ENCODE peak calls at places on chromosomes 2 and 18, in four cellular contexts. G is uterus, K is transverse colon, T is A549. V is an unnamed sample.

GRCh38 chr2:42906557-42907380 is 114.4 kb upstream of the HAAO start:
- DNase-seq in T (no peak), K (peak), G (peak), V (no peak)

GRCh38 chr2:238461491-238461890 is 34.8 kb downstream of the ASB1 start:
- DNase-seq in K (no peak), T (no peak), G (no peak), V (no peak)

GRCh38 chr2:102758433-102758832 is 3.4 kb upstream of the TMEM182 start:
- DNase-seq in K (no peak), T (no peak), G (no peak), V (no peak)

GRCh38 chr2:215002500-215002899 is 135.9 kb downstream of the ABCA12 start:
- DNase-seq in G (no peak), K (no peak), T (peak), V (peak)

GRCh38 chr2:216856666-216857065 is 3.2 kb downstream of the TNP1 start:
- DNase-seq in G (no peak), K (no peak), T (no peak), V (no peak)

GRCh38 chr2:164898475-164898874 is 56.9 kb downstream of the SLC38A11 start:
- DNase-seq in T (peak), G (no peak), K (no peak), V (peak)

GRCh38 chr2:96116879-96117533 is 635 bp upstream of the ADRA2B start:
- DNase-seq in T (peak), K (peak), G (peak), V (peak)

GRCh38 chr2:172207916-172208315 is 105.2 kb upstream of the DLX2 start:
- DNase-seq in T (no peak), G (no peak), K (no peak), V (no peak)

GRCh38 chr2:207219716-207220414 is 54.1 kb upstream of the KLF7 start:
- DNase-seq in K (no peak), G (no peak), T (no peak), V (no peak)

GRCh38 chr2:106996136-106996769 is 110.3 kb upstream of the ST6GAL2 start:
- DNase-seq in G (no peak), T (no peak), K (no peak), V (no peak)

GRCh38 chr2:205954707-205955106 is 131.3 kb downstream of the INO80D start:
- DNase-seq in G (no peak), T (no peak), K (no peak), V (no peak)

GRCh38 chr2:106841886-106842645 is 43.9 kb downstream of the ST6GAL2 start:
- DNase-seq in G (no peak), T (no peak), K (no peak), V (no peak)

GRCh38 chr18:3620146-3621119 is 170.5 kb downstream of the TGIF1 start:
- DNase-seq in G (no peak), T (no peak), K (no peak), V (no peak)

GRCh38 chr18:29078272-29078671 is 901.3 kb upstream of the CDH2 start:
- DNase-seq in T (no peak), G (no peak), K (no peak), V (no peak)

GRCh38 chr2:126998486-126998885 is 99.8 kb downstream of the TEX51 start:
- DNase-seq in T (no peak), K (no peak), G (no peak), V (no peak)

GRCh38 chr2:13638181-13638580 is 921.4 kb downstream of the TRIB2 start:
- DNase-seq in T (no peak), K (no peak), G (no peak), V (no peak)

GRCh38 chr18:41731887-41732286 is 223.1 kb upstream of the PIK3C3 start:
- DNase-seq in G (no peak), T (no peak), K (no peak), V (no peak)

GRCh38 chr2:163692611-163693482 is 43.0 kb downstream of the FIGN start:
- DNase-seq in T (no peak), K (no peak), G (no peak), V (no peak)

GRCh38 chr2:150141241-150142001 is 346.0 kb downstream of the RND3 start:
- DNase-seq in K (no peak), G (no peak), T (no peak), V (no peak)

GRCh38 chr18:76491801-76492668 is 3.0 kb downstream of the ZNF516 start:
- DNase-seq in G (no peak), K (peak), T (peak), V (peak)

GRCh38 chr2:72745679-72746368 is 80.0 kb downstream of the EXOC6B start:
- DNase-seq in G (no peak), T (peak), K (no peak), V (no peak)

GRCh38 chr18:34995746-34996145 is 45.5 kb upstream of the MAPRE2 start:
- DNase-seq in G (no peak), K (no peak), T (no peak), V (no peak)

GRCh38 chr2:69915050-69915945 is at the start of gene MXD1:
- DNase-seq in K (peak), T (no peak), G (no peak), V (no peak)

GRCh38 chr2:95042472-95043271 is 17.2 kb downstream of the MAL start:
- DNase-seq in K (no peak), G (no peak), T (no peak), V (no peak)

GRCh38 chr2:33146112-33146511 is 199.4 kb downstream of the LTBP1 start:
- DNase-seq in K (no peak), G (no peak), T (no peak), V (no peak)

GRCh38 chr18:48787523-48788151 is 163.1 kb downstream of the SMAD7 start:
- DNase-seq in T (no peak), K (no peak), G (peak), V (peak)

GRCh38 chr2:128488429-128488828 is 169.8 kb upstream of the HS6ST1 start:
- DNase-seq in T (no peak), G (no peak), K (no peak), V (no peak)

GRCh38 chr2:25279091-25279651 is 62.6 kb downstream of the DNMT3A start:
- DNase-seq in T (no peak), K (peak), G (peak), V (peak)
- TF ChIP-seq POLR2A in T (no peak), K (no peak), G (no peak), V (no peak)

GRCh38 chr2:175536059-175536458 is 354.5 kb upstream of the ATP5MC3 start:
- DNase-seq in K (no peak), T (no peak), G (no peak), V (no peak)
- TF ChIP-seq CTCF in K (no peak), T (no peak), G (no peak), V (no peak)

GRCh38 chr2:68303033-68303901 is 16.5 kb downstream of the CNRIP1 start:
- DNase-seq in T (no peak), K (no peak), G (no peak), V (no peak)

GRCh38 chr2:68302281-68302680 is 17.5 kb downstream of the CNRIP1 start:
- DNase-seq in K (no peak), G (no peak), T (no peak), V (no peak)
- TF ChIP-seq POLR2A in K (no peak), G (no peak), T (no peak), V (no peak)

GRCh38 chr18:55859116-55859515 is 271.1 kb upstream of the TCF4 start:
- DNase-seq in T (no peak), K (no peak), G (no peak), V (no peak)

GRCh38 chr18:55862693-55863485 is 274.9 kb upstream of the TCF4 start:
- DNase-seq in K (no peak), G (no peak), T (no peak), V (no peak)

GRCh38 chr18:55858661-55859111 is 270.7 kb upstream of the TCF4 start:
- DNase-seq in T (no peak), K (no peak), G (no peak), V (no peak)

GRCh38 chr18:55863876-55864275 is 275.9 kb upstream of the TCF4 start:
- DNase-seq in T (no peak), G (no peak), K (no peak), V (no peak)

DNA sequence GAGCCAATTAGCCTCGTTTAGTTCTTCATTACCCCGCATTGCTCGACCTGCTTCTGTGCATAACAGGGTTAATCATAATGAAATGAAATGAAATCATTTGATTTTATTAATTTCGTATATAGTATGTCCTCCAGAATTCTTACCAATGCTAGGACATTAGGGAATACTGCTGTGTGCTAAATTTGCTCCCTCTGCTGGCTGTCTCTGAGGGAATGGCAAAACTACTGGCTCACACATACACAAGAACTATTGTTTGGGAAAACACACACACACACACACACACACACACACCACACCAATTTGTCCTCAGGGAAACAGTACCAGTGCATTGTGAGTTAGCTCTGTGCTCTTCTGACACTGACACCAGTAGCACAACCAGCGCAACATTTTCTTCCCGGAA is 273.3 kb upstream of the TCF4 start:
- DNase-seq in G (no peak), K (no peak), T (no peak), V (no peak)
- TF ChIP-seq CTCF in G (no peak), K (no peak), T (peak), V (peak)

GRCh38 chr2:234075947-234076346 is 25.4 kb downstream of the SPP2 start:
- DNase-seq in G (no peak), K (no peak), T (no peak), V (no peak)
- TF ChIP-seq POLR2A in G (no peak), K (no peak), T (no peak), V (no peak)

DNA sequence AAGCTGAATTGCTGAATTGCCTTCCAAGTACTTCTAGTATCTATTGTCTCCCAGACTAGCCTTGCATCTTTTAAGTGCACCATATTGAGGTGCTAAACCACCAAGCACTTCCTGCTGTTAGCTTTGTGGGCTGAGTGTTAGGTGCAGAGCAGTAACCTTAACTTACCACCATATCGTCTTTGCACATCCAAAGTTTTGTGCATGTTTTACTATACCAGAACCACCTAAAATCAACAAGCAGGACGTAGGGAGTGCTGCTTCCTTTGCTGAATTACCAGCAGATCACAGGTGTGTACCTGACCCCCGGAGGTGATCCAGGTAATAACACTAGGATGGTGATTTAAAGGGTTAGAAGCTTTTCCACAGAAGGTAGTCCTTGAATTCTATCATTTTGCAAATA is 359.9 kb upstream of the HNRNPA3 start:
- DNase-seq in K (peak), G (no peak), T (no peak), V (no peak)
- TF ChIP-seq CTCF in K (no peak), G (no peak), T (no peak), V (no peak)

GRCh38 chr2:64989982-64990614 is 899 bp downstream of the SLC1A4 start:
- DNase-seq in T (no peak), K (peak), G (peak), V (no peak)

GRCh38 chr2:64989126-64989981 is at the start of gene SLC1A4:
- DNase-seq in T (peak), G (peak), K (peak), V (peak)

GRCh38 chr2:64987001-64987962 is 1.9 kb upstream of the SLC1A4 start:
- DNase-seq in T (no peak), K (no peak), G (no peak), V (no peak)

GRCh38 chr2:64987963-64988419 is 1.2 kb upstream of the SLC1A4 start:
- DNase-seq in T (no peak), G (no peak), K (no peak), V (no peak)

DNA sequence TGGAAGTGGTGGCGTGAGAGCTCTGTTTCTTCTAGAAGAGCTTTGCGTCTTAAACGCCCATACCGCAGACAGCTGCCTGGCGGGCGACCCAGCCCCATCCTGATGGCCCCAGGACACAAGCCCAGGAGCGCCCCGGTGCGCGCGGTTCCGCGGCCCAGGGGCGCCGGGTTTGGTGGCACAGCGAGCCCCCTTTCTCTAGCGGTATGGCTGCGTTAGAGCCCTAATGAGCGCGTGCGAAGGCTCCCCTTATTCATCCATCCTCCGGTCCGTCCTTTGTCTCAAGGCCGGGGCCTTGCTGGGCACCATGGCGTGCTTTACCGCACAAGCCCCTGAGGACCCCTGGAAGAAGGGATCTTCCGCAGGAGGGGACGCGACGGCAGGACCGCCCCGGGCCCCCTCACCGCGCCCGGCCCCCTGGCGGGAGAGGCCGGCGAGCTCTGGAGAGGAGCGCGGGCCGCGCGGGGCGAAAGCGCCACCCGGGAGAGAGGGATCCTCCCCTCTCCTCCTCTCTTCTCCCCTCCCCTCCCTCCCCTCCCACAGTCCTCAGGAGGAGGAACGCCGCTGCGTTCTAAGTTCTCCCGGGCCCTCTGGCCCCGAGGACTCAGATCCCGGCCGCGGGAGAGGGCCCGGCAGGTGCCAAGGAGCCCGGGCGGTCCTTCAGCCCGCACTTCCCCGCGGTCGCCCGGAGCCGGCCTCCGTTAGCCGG is 626 bp upstream of the SLC1A4 start:
- DNase-seq in K (peak), T (peak), G (peak), V (peak)
- TF ChIP-seq POLR2A in K (peak), T (peak), G (peak), V (no peak)

GRCh38 chr2:85011747-85012146 is 40.8 kb downstream of the KCMF1 start:
- DNase-seq in T (no peak), K (no peak), G (no peak), V (no peak)
- TF ChIP-seq CTCF in T (no peak), K (no peak), G (no peak), V (no peak)

GRCh38 chr2:181790716-181791649 is 100.5 kb upstream of the ITPRID2 start:
- DNase-seq in G (no peak), K (peak), T (peak), V (no peak)
- TF ChIP-seq POLR2A in G (no peak), K (no peak), T (no peak), V (no peak)